ENCODE peak calls at places on chromosomes 7 and 10, in ten cellular contexts. A is GM23338, V is Panc1, Q is HL-60, W is breast epithelium, M is sigmoid colon, E is prostate gland, F is GM12891, N is GM12892, C is HCT116. U is an unnamed sample.

GRCh38 chr10:95761939-95762492 is 6.1 kb downstream of the ENTPD1 start:
- DNase-seq in Q (no peak), V (no peak), F (no peak), N (no peak), W (no peak), E (no peak), M (no peak), A (no peak), C (no peak), U (no peak)

GRCh38 chr10:11742009-11742778 is at the start of gene ECHDC3:
- DNase-seq in M (no peak), C (no peak), V (no peak), Q (no peak), N (peak; percentile 88), F (peak; percentile 88), W (no peak), E (peak; percentile 39), A (peak; percentile 85), U (peak; percentile 95)

GRCh38 chr10:60238408-60239100 is 151.1 kb downstream of the ANK3 start:
- DNase-seq in V (peak; percentile 15), Q (no peak), W (no peak), N (peak; percentile 19), A (peak; percentile 74), C (peak; percentile 2), F (peak; percentile 9), E (peak; percentile 34), M (no peak), U (no peak)

GRCh38 chr10:110993024-110993693 is 73.8 kb downstream of the SHOC2 start:
- DNase-seq in W (no peak), V (no peak), E (no peak), Q (no peak), F (no peak), M (no peak), A (no peak), C (no peak), N (no peak), U (no peak)

GRCh38 chr10:20694296-20694695 is 202.8 kb downstream of the NEBL start:
- DNase-seq in C (no peak), E (no peak), F (no peak), V (no peak), M (no peak), W (no peak), N (no peak), A (peak; percentile 14), Q (no peak), U (no peak)

GRCh38 chr10:13956826-13957225 is 370.1 kb downstream of the PRPF18 start:
- DNase-seq in W (no peak), V (no peak), F (no peak), Q (no peak), A (peak; percentile 59), M (peak; percentile 92), E (peak; percentile 8), N (no peak), C (no peak), U (no peak)

GRCh38 chr10:50623299-50624153 is at the start of gene SGMS1:
- DNase-seq in E (peak; percentile 80), A (peak; percentile 83), V (no peak), Q (peak; percentile 47), W (peak; percentile 72), M (peak; percentile 92), N (peak; percentile 77), F (peak; percentile 74), C (peak; percentile 50), U (peak; percentile 97)

GRCh38 chr10:19832624-19833507 is 16.6 kb downstream of the PLXDC2 start:
- DNase-seq in N (no peak), V (no peak), A (peak; percentile 48), E (peak; percentile 44), M (no peak), Q (no peak), C (no peak), W (peak; percentile 83), F (no peak), U (no peak)

GRCh38 chr10:67665491-67665890 is 30.5 kb downstream of the CTNNA3 start:
- DNase-seq in A (peak; percentile 19), Q (no peak), N (no peak), E (no peak), M (no peak), V (peak; percentile 66), W (no peak), F (no peak), C (peak; percentile 64), U (no peak)

GRCh38 chr10:89332092-89332633 is 4.4 kb downstream of the IFIT3 start:
- DNase-seq in C (no peak), F (no peak), Q (no peak), V (no peak), W (no peak), E (no peak), A (no peak), N (no peak), M (no peak), U (no peak)

GRCh38 chr10:129761981-129762956 is 201.8 kb downstream of the EBF3 start:
- DNase-seq in V (no peak), W (no peak), M (no peak), N (no peak), F (no peak), A (no peak), E (no peak), Q (no peak), C (no peak), U (peak; percentile 51)

GRCh38 chr7:83347836-83348482 is 185.3 kb upstream of the PCLO start:
- DNase-seq in A (no peak), N (no peak), F (no peak), C (no peak), E (no peak), V (no peak), Q (no peak), M (no peak), W (no peak), U (no peak)

GRCh38 chr10:101385866-101386658 is 32.1 kb downstream of the BTRC start:
- DNase-seq in N (no peak), M (no peak), V (no peak), W (no peak), C (no peak), A (no peak), Q (no peak), E (no peak), F (no peak), U (no peak)
- TF ChIP-seq POLR2AphosphoS5 in N (no peak), M (peak; percentile 55), V (no peak), W (no peak), C (no peak), A (no peak), Q (no peak), E (no peak), F (no peak), U (no peak)

GRCh38 chr10:133278577-133279265 is 2.1 kb upstream of the ADAM8 start:
- DNase-seq in M (no peak), A (no peak), E (peak; percentile 69), W (peak; percentile 54), V (no peak), F (peak; percentile 86), N (peak; percentile 73), C (no peak), Q (peak; percentile 83), U (peak; percentile 96)
- TF ChIP-seq POLR2AphosphoS5 in M (no peak), A (no peak), E (peak; percentile 62), W (no peak), V (no peak), F (no peak), N (no peak), C (no peak), Q (peak; percentile 95), U (peak; percentile 82)

DNA sequence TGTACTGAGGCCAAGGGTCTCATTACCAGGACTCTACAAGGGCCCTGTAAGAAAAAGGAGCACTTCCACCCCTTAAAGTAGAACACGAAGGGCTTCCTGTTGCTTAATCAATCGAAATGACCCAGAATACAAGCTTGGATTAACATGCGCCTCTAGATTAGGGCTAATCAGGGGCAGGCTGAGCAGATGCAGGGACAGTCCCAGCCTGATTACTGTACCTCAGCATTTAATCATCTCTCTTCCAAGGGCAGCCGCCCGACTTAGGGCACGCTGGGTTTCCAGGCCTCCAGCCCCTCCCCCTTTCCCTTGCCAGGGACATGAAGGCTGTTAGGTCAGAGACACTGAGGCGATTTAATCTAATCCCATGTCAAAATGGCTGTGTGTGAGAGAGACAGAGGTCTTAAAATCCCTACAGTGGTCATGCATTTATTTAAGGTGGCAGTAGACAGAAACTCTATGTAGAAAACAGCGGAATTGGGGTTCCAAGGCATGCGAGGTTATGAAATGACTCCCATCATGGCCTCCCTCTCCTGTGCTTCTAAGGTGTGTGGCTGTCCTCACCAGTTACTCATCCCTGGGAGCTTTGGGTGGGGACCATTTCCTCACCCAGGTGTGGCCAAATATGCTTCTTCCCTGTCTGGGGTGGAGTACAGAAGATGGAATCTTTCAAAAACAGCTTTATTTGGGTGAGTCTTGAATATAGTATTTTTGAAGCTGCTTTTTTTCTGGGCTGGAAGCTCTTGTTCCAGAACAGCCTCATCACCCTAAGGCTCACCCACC is 138.8 kb downstream of the NRF1 start:
- DNase-seq in F (no peak), N (no peak), W (no peak), A (no peak), V (no peak), E (no peak), C (no peak), M (no peak), Q (no peak), U (no peak)
- TF ChIP-seq POLR2AphosphoS5 in F (no peak), N (no peak), W (no peak), A (no peak), V (no peak), E (no peak), C (no peak), M (no peak), Q (no peak), U (no peak)

DNA sequence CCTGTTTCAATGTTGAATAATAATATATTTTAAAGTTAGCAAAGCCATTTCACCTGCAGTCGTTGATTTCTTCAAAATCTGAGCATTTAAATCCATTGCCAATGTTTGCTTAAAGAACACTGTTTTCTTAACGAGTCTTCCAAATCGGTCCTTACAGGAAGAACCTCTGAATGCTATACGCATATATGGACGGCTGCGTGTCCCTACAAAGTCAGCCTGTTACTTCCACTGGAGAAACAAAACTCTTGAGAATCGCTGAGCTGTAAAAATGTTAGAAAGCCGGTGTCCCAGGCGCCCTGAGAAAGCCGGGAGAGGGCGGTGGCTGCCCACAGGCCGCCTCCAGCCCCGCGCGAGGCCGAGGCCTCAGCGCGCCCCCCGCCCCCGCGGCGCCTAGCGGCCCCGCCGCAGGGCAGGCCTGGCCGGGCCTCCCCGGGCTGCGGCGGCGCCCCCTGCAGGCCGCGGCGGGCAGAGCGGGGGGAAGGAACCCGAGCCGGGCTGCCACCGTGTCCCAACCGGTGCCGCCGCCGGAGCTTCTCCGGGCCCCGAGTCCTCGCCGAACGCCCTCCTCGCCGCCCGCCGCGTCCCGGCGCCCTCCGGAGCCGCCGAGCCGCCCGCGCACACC is at the start of gene FHIP2A:
- DNase-seq in F (peak; percentile 76), M (peak; percentile 82), C (peak; percentile 54), N (peak; percentile 79), V (peak; percentile 39), Q (peak; percentile 23), W (peak; percentile 46), A (peak; percentile 81), E (peak; percentile 64), U (peak; percentile 97)
- TF ChIP-seq POLR2AphosphoS5 in F (no peak), M (peak; percentile 72), C (peak; percentile 80), N (no peak), V (no peak), Q (no peak), W (no peak), A (no peak), E (no peak), U (peak; percentile 70)

DNA sequence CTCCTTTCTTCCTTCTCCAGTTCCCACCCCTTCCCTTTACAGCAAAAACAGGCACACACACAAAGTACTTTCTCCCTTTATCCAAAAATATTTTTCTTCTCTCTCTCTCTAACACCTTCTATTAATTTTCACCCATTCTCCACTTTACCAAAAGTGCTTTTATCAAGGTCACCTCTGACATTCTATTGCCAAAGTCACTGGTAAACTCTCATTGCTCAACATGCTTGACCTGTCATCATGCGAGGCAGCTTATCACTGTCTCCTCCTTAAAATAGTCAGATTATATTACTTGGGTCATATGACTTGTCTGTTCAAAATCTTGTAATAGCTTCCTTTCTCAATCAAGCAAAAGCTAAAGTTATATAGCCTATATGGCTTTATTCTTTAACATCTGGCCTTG is 28.6 kb downstream of the MACC1 start:
- DNase-seq in E (no peak), Q (no peak), M (no peak), C (no peak), W (no peak), N (no peak), V (no peak), A (no peak), F (no peak), U (no peak)
- TF ChIP-seq POLR2AphosphoS5 in E (no peak), Q (no peak), M (no peak), C (no peak), W (no peak), N (no peak), V (no peak), A (no peak), F (no peak), U (no peak)